ENCODE peak calls at places on chromosome 21, in five cellular contexts. One of them, this sample, is unnamed. For H3K4me1, the result is how much of the 10 kb centered on the place peaks cover.

GRCh38 chr21:45018131-45019075 is 56.0 kb upstream of the ADARB1 start:
- DNase-seq in stomach: no peak
- DNase-seq in HCT116: no peak
- DNase-seq in prostate gland: no peak
- DNase-seq in breast epithelium: no peak
- DNase-seq in this sample: no peak

GRCh38 chr21:46618738-46619369 is 14.0 kb upstream of the S100B start:
- DNase-seq in HCT116: no peak
- DNase-seq in stomach: no peak
- DNase-seq in prostate gland: no peak
- DNase-seq in breast epithelium: no peak
- DNase-seq in this sample: no peak

GRCh38 chr21:20167059-20167458 is 831.1 kb upstream of the NCAM2 start:
- DNase-seq in breast epithelium: no peak
- DNase-seq in HCT116: no peak
- DNase-seq in prostate gland: no peak
- DNase-seq in stomach: no peak
- DNase-seq in this sample: no peak

GRCh38 chr21:26179501-26179900 is 8.9 kb upstream of the APP start:
- DNase-seq in breast epithelium: no peak
- DNase-seq in HCT116: no peak
- DNase-seq in stomach: no peak
- DNase-seq in prostate gland: no peak
- DNase-seq in this sample: no peak

GRCh38 chr21:22791986-22792560 is 1793.9 kb downstream of the NCAM2 start:
- DNase-seq in breast epithelium: no peak
- DNase-seq in prostate gland: peak
- DNase-seq in HCT116: no peak
- DNase-seq in stomach: no peak
- DNase-seq in this sample: no peak

GRCh38 chr21:20330652-20331051 is 667.6 kb upstream of the NCAM2 start:
- DNase-seq in breast epithelium: no peak
- DNase-seq in prostate gland: no peak
- DNase-seq in HCT116: no peak
- DNase-seq in stomach: no peak
- DNase-seq in this sample: no peak

GRCh38 chr21:25329227-25329626 is 278.1 kb downstream of the MRPL39 start:
- DNase-seq in HCT116: no peak
- DNase-seq in breast epithelium: no peak
- DNase-seq in prostate gland: no peak
- DNase-seq in stomach: no peak
- DNase-seq in this sample: no peak

GRCh38 chr21:45949928-45950739 is 31.4 kb upstream of the COL6A1 start:
- DNase-seq in breast epithelium: no peak
- DNase-seq in prostate gland: no peak
- DNase-seq in HCT116: no peak
- DNase-seq in stomach: no peak
- DNase-seq in this sample: no peak

GRCh38 chr21:46371204-46372013 is 47.5 kb downstream of the PCNT start:
- DNase-seq in HCT116: no peak
- DNase-seq in prostate gland: no peak
- DNase-seq in breast epithelium: no peak
- DNase-seq in stomach: no peak
- DNase-seq in this sample: no peak

GRCh38 chr21:37751268-37751975 is 164.8 kb downstream of the KCNJ6 start:
- DNase-seq in breast epithelium: no peak
- DNase-seq in stomach: no peak
- DNase-seq in prostate gland: no peak
- DNase-seq in HCT116: no peak
- DNase-seq in this sample: no peak

GRCh38 chr21:8989883-8990325 is 1531.5 kb upstream of the TPTE start:
- DNase-seq in HCT116: no peak
- DNase-seq in stomach: no peak
- DNase-seq in breast epithelium: no peak
- DNase-seq in prostate gland: no peak
- DNase-seq in this sample: no peak

GRCh38 chr21:18954415-18954972 is 550.9 kb upstream of the TMPRSS15 start:
- DNase-seq in breast epithelium: no peak
- DNase-seq in stomach: no peak
- DNase-seq in HCT116: no peak
- DNase-seq in prostate gland: no peak
- DNase-seq in this sample: no peak

GRCh38 chr21:34926784-34927548 is 122.1 kb downstream of the RUNX1 start:
- DNase-seq in stomach: no peak
- DNase-seq in HCT116: no peak
- DNase-seq in breast epithelium: no peak
- DNase-seq in prostate gland: no peak
- DNase-seq in this sample: no peak

GRCh38 chr21:29121759-29122158 is 8.7 kb upstream of the MAP3K7CL start:
- DNase-seq in HCT116: no peak
- DNase-seq in prostate gland: no peak
- DNase-seq in stomach: no peak
- DNase-seq in breast epithelium: no peak
- DNase-seq in this sample: no peak
- H3K4me1 ChIP-seq in HCT116: under half
- H3K4me1 ChIP-seq in prostate gland: under half
- H3K4me1 ChIP-seq in stomach: under half
- H3K4me1 ChIP-seq in breast epithelium: under half
- H3K4me1 ChIP-seq in this sample: under half

DNA sequence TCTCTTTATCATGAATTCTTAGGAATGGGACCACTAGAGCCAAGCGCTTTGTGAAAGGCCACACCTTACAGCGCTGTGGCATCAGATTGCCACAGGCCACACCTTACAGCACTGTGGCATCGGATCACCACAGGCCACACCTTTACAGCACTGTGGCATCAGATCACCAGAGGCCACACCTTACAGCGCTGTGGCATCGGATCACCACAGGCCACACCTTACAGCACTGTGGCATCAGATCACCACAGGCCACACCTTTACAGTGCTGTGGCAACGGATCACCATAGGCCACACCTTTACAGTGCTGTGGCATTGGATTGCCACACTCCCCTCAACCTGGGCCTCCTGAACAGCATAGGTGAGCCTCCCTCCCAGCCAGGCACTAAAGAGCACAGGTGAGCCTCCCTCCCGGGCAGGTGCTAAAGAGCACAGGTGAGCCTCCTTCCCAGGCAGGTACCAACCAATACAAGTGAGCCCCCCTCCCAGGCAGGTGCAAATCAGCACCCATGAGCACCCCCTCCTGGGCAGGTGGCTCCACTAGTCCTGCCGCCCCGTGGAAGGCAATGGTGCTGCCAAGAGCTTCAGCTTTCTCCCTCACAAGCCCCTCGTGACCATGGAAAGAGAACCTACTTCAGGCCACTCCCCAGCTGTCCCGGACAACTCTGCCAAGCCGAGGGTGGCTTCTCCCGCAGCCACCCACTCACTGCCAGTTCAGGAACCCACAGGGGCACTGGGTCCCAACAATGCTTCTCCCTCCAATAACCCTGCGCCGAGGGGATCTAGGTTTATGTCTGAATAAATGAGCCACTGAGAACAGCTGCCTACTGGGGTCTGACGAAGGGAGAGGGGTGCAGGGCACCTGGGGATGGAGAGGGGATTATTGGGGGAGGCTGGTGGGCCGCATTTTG is 46.7 kb downstream of the PRDM15 start:
- DNase-seq in stomach: no peak
- DNase-seq in prostate gland: no peak
- DNase-seq in HCT116: no peak
- DNase-seq in breast epithelium: no peak
- DNase-seq in this sample: no peak
- H3K4me3 ChIP-seq in stomach: no peak
- H3K4me3 ChIP-seq in prostate gland: no peak
- H3K4me3 ChIP-seq in HCT116: no peak
- H3K4me3 ChIP-seq in breast epithelium: no peak
- H3K4me3 ChIP-seq in this sample: no peak

GRCh38 chr21:15298306-15298705 is 233.5 kb upstream of the NRIP1 start:
- DNase-seq in breast epithelium: no peak
- DNase-seq in prostate gland: no peak
- DNase-seq in HCT116: no peak
- DNase-seq in stomach: no peak
- DNase-seq in this sample: no peak
- TF ChIP-seq POLR2AphosphoS5 in breast epithelium: no peak
- TF ChIP-seq POLR2AphosphoS5 in prostate gland: no peak
- TF ChIP-seq POLR2AphosphoS5 in HCT116: no peak
- TF ChIP-seq POLR2AphosphoS5 in stomach: no peak
- TF ChIP-seq POLR2AphosphoS5 in this sample: no peak

GRCh38 chr21:43950936-43951335 is 61.2 kb upstream of the TRAPPC10 start:
- DNase-seq in prostate gland: no peak
- DNase-seq in breast epithelium: no peak
- DNase-seq in HCT116: no peak
- DNase-seq in stomach: no peak
- DNase-seq in this sample: no peak

GRCh38 chr21:43950481-43950880 is 61.6 kb upstream of the TRAPPC10 start:
- DNase-seq in breast epithelium: no peak
- DNase-seq in HCT116: no peak
- DNase-seq in stomach: no peak
- DNase-seq in prostate gland: no peak
- DNase-seq in this sample: no peak

GRCh38 chr21:43948740-43949498 is 63.2 kb upstream of the TRAPPC10 start:
- DNase-seq in prostate gland: no peak
- DNase-seq in breast epithelium: no peak
- DNase-seq in HCT116: no peak
- DNase-seq in stomach: no peak
- DNase-seq in this sample: no peak

GRCh38 chr21:43951911-43952703 is 60.0 kb upstream of the TRAPPC10 start:
- DNase-seq in HCT116: no peak
- DNase-seq in breast epithelium: no peak
- DNase-seq in prostate gland: no peak
- DNase-seq in stomach: no peak
- DNase-seq in this sample: no peak

GRCh38 chr21:43949499-43950208 is 62.5 kb upstream of the TRAPPC10 start:
- DNase-seq in prostate gland: no peak
- DNase-seq in HCT116: no peak
- DNase-seq in stomach: no peak
- DNase-seq in breast epithelium: no peak
- DNase-seq in this sample: no peak
- H3K4me1 ChIP-seq in prostate gland: under half
- H3K4me1 ChIP-seq in HCT116: under half
- H3K4me1 ChIP-seq in stomach: under half
- H3K4me1 ChIP-seq in breast epithelium: under half
- H3K4me1 ChIP-seq in this sample: under half

GRCh38 chr21:33914188-33914587 is 1.4 kb downstream of the ATP5PO start:
- DNase-seq in HCT116: no peak
- DNase-seq in prostate gland: no peak
- DNase-seq in stomach: no peak
- DNase-seq in breast epithelium: no peak
- DNase-seq in this sample: no peak
- H3K4me3 ChIP-seq in HCT116: peak
- H3K4me3 ChIP-seq in prostate gland: no peak
- H3K4me3 ChIP-seq in stomach: peak
- H3K4me3 ChIP-seq in breast epithelium: no peak
- H3K4me3 ChIP-seq in this sample: no peak

DNA sequence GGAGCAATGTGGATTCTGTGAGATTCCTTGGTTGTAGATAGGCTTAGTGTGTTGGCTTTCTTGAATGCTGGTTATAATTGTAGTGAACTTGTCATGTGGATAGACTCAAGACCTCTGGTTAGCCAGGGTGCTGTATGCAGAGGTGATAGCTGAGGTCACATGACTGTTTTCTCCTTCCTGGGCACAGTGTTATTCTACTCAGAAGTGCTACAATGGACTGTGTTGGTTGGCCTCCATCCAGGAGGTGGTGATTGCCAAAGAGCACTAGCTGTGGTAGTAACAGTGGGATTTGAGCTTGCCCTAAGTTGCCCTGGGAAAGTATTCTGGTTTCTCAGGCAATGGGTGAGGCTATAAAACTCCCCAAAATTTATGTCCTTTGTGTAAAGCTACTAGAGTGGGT is 71.6 kb downstream of the SH3BGR start:
- DNase-seq in prostate gland: no peak
- DNase-seq in HCT116: no peak
- DNase-seq in stomach: peak
- DNase-seq in breast epithelium: no peak
- DNase-seq in this sample: no peak
- TF ChIP-seq POLR2AphosphoS5 in prostate gland: no peak
- TF ChIP-seq POLR2AphosphoS5 in HCT116: no peak
- TF ChIP-seq POLR2AphosphoS5 in stomach: no peak
- TF ChIP-seq POLR2AphosphoS5 in breast epithelium: no peak
- TF ChIP-seq POLR2AphosphoS5 in this sample: no peak

DNA sequence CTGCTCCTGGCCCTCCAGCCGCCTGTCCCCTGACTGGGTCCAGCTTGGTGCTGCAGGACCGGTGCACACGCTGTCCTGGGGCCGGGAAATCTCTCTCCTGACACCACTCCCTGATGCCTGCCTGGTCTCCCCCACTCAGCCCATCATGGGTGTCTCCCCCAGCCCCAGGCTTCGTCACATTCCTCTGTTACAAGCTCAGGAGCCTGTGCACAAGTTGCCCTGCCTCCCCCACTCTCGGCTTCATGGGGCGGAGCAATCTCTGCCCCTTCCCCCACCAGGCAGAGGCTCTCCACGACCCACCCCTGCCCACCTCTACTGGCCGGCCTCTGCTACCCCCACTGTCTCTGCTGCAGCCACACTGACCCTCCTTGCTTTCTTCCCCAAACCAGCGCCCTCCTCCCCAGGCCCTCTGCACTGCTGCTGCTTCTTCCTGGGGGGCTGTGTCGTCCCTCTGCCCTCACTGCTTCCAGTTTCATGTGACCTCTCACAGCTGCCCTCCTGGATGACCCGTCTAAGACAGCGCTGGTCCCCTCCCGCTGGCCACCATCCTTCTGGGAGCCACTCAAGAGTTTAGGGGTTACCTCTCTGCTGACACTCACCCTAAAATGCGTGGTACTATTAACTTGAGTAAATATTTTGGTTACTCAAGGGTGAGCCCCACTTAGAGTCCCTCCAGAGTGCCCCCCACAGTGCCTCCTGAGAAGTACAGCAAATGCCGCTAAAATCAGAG is 5.7 kb upstream of the RIPK4 start:
- DNase-seq in breast epithelium: peak
- DNase-seq in HCT116: no peak
- DNase-seq in stomach: no peak
- DNase-seq in prostate gland: no peak
- DNase-seq in this sample: no peak
- H3K4me1 ChIP-seq in breast epithelium: under half
- H3K4me1 ChIP-seq in HCT116: under half
- H3K4me1 ChIP-seq in stomach: under half
- H3K4me1 ChIP-seq in prostate gland: under half
- H3K4me1 ChIP-seq in this sample: under half

GRCh38 chr21:36750579-36750959 is 51.7 kb downstream of the SIM2 start:
- DNase-seq in breast epithelium: no peak
- DNase-seq in HCT116: no peak
- DNase-seq in stomach: no peak
- DNase-seq in prostate gland: no peak
- DNase-seq in this sample: no peak
- H3K4me3 ChIP-seq in breast epithelium: no peak
- H3K4me3 ChIP-seq in HCT116: no peak
- H3K4me3 ChIP-seq in stomach: no peak
- H3K4me3 ChIP-seq in prostate gland: no peak
- H3K4me3 ChIP-seq in this sample: no peak

This sample was measured in vagina.